ENCODE peak calls at places on chromosomes 1 and 21, in five cellular contexts. O is IMR-90, D is H1, I is H9, Z is neuronal stem cell. X is an unnamed sample.

GRCh38 chr1:32275424-32275823 is 16.5 kb upstream of the HDAC1 start:
- DNase-seq in O (no peak), D (no peak), I (peak; percentile 65), Z (no peak), X (no peak)

GRCh38 chr21:21675601-21676000 is 677.4 kb downstream of the NCAM2 start:
- DNase-seq in D (no peak), O (no peak), Z (no peak), I (no peak), X (peak; percentile 3)

GRCh38 chr1:200767326-200767725 is 28.6 kb downstream of the CAMSAP2 start:
- DNase-seq in D (no peak), I (no peak), O (peak; percentile 51), Z (no peak), X (peak; percentile 64)

GRCh38 chr1:31843506-31843905 is 27.7 kb upstream of the SPOCD1 start:
- DNase-seq in D (no peak), Z (no peak), O (peak; percentile 80), I (no peak), X (peak; percentile 62)

GRCh38 chr1:225941949-225942222 is 866 bp upstream of the LEFTY2 start:
- DNase-seq in I (no peak), O (no peak), Z (no peak), D (no peak), X (no peak)

GRCh38 chr1:33738536-33738935 is 125.3 kb upstream of the HMGB4 start:
- DNase-seq in Z (no peak), I (no peak), D (no peak), O (no peak), X (no peak)

GRCh38 chr21:16072692-16073091 is 342.9 kb downstream of the USP25 start:
- DNase-seq in I (no peak), O (peak; percentile 93), D (no peak), Z (no peak), X (no peak)

GRCh38 chr1:247953409-247953808 is 4.8 kb downstream of the OR2L8 start:
- DNase-seq in Z (no peak), D (no peak), I (no peak), O (no peak), X (no peak)

GRCh38 chr1:44089371-44090070 is 29.1 kb upstream of the KLF17 start:
- DNase-seq in O (no peak), Z (no peak), D (no peak), I (no peak), X (peak; percentile 66)

GRCh38 chr21:33299181-33299752 is 25.5 kb upstream of the IFNAR1 start:
- DNase-seq in O (no peak), Z (no peak), I (no peak), D (no peak), X (no peak)

GRCh38 chr1:226736001-226736907 is 2.8 kb downstream of the ITPKB start:
- DNase-seq in I (peak; percentile 49), D (peak; percentile 69), O (no peak), Z (no peak), X (no peak)

GRCh38 chr1:246178902-246179301 is 328.2 kb downstream of the SMYD3 start:
- DNase-seq in Z (no peak), O (no peak), D (no peak), I (no peak), X (no peak)

GRCh38 chr1:54791880-54792522 is 9.1 kb downstream of the TTC22 start:
- DNase-seq in O (peak; percentile 34), I (peak; percentile 65), Z (no peak), D (peak; percentile 94), X (peak; percentile 52)

GRCh38 chr1:47944561-47944960 is 52.6 kb downstream of the TRABD2B start:
- DNase-seq in Z (no peak), I (no peak), O (no peak), D (no peak), X (no peak)

GRCh38 chr1:28552482-28553228 is at the start of gene TRNAU1AP:
- DNase-seq in O (peak; percentile 95), I (peak; percentile 97), D (peak; percentile 98), Z (peak; percentile 95), X (peak; percentile 98)
- H2BK5ac ChIP-seq in O (peak within 1 kb of the TSS; percentile 82), I (no peak within 1 kb of the TSS), D (peak within 1 kb of the TSS; percentile 87), Z (peak within 1 kb of the TSS; percentile 70), X (peak within 1 kb of the TSS; percentile 88)

GRCh38 chr1:42456754-42457089 is 379 bp downstream of the PPCS start:
- DNase-seq in O (peak; percentile 50), D (no peak), I (peak; percentile 70), Z (no peak), X (peak; percentile 77)
- H3K14ac ChIP-seq in O (peak overlapping the region; percentile 90), D (no peak overlapping the region), I (peak overlapping the region; percentile 49), Z (peak overlapping the region; percentile 83), X (peak overlapping the region; percentile 92)

GRCh38 chr1:193417420-193417819 is 231.0 kb upstream of the B3GALT2 start:
- DNase-seq in O (peak; percentile 27), Z (no peak), I (no peak), D (no peak), X (no peak)

GRCh38 chr1:193418745-193419058 is 232.3 kb upstream of the B3GALT2 start:
- DNase-seq in Z (no peak), I (no peak), O (no peak), D (no peak), X (no peak)

GRCh38 chr1:193416226-193416625 is 229.8 kb upstream of the B3GALT2 start:
- DNase-seq in D (no peak), I (no peak), O (no peak), Z (no peak), X (no peak)

GRCh38 chr1:193421487-193421886 is 235.1 kb upstream of the B3GALT2 start:
- DNase-seq in Z (no peak), D (no peak), O (no peak), I (no peak), X (no peak)

GRCh38 chr1:193417945-193418744 is 231.7 kb upstream of the B3GALT2 start:
- DNase-seq in D (no peak), O (peak; percentile 58), Z (no peak), I (no peak), X (no peak)
- H3K9ac ChIP-seq in D (no peak overlapping the region), O (peak overlapping the region; percentile 63), Z (no peak overlapping the region), I (no peak overlapping the region), X (no peak overlapping the region)

GRCh38 chr1:1314678-1315335 is 6.4 kb downstream of the PUSL1 start:
- DNase-seq in D (no peak), O (no peak), Z (no peak), I (no peak), X (no peak)
- H2BK5ac ChIP-seq in D (peak overlapping the region; percentile 48), O (no peak overlapping the region), Z (peak overlapping the region; percentile 87), I (no peak overlapping the region), X (no peak overlapping the region)

DNA sequence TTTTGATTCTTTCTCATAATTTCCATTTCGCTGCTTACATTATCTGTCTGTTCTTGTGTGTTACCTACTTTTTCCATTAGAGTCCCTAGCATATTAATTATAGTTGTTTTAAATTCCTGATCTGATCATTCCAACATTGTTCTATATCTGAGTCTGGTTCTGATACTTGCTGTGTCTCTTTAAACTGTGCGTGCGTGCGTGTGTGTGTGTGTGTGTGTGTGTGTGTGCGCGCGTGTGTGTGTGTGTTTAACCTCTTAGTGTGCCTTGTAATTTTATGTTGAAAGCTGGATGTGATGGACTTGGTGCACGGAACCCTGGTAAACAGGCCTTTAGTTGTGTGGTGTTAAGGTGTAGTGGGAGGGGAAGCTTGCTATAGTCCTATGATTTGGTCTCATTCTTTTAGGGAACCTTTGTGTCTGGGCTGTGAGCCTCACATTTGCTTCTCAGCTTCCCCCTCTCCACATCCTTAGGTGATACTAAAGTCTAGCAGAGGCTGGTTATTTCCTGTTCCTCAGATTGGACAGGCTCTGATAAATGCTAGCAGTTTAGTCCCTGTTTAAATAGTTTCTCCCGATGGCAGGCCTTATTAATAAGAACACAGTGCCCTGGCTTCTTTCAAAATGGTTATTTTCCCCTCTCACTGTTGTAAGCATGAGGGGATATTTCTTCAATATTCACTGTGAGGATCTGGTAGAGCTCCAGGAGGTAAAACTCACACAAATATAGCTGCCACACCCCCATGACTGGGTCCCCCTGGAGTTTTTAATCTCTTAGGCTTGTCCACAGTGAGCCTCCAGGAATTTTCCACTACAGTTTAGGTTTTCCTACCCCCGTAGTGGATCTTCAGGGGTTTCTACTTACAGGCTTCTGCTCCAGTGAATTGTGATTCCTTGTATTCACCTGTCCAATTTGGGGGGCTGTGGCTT is 118.3 kb downstream of the GALNT2 start:
- DNase-seq in I (no peak), Z (no peak), D (no peak), O (no peak), X (no peak)
- H3K14ac ChIP-seq in I (no peak overlapping the region), Z (no peak overlapping the region), D (no peak overlapping the region), O (no peak overlapping the region), X (no peak overlapping the region)

GRCh38 chr1:8477199-8477982 is 159.5 kb downstream of the SLC45A1 start:
- DNase-seq in Z (no peak), I (no peak), O (peak; percentile 76), D (no peak), X (no peak)
- H3K9ac ChIP-seq in Z (no peak overlapping the region), I (no peak overlapping the region), O (peak overlapping the region; percentile 46), D (no peak overlapping the region), X (no peak overlapping the region)

DNA sequence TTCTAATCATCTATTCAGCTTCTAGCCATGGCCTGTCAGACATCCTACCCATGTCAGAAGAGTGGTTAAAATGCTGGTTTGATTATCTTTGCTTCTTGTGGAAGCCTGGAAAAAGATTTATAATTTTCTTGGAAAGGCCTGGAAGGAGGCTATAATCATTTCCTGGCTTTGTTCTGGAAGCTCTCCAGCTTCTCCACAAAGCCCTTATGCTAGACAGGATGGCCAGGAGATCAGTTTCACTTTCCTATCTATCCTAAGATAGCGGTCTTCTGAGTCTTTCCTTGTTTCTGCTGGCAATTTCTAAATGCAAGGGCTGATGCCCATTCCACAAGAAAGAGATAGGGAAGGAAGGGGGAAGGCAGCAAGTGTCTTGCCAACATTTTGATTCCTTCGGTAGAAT is 90.9 kb upstream of the SLC44A3 start:
- DNase-seq in O (peak; percentile 92), Z (no peak), D (no peak), I (no peak), X (peak; percentile 26)
- H2BK5ac ChIP-seq in O (peak overlapping the region; percentile 99), Z (no peak overlapping the region), D (no peak overlapping the region), I (no peak overlapping the region), X (no peak overlapping the region)

DNA sequence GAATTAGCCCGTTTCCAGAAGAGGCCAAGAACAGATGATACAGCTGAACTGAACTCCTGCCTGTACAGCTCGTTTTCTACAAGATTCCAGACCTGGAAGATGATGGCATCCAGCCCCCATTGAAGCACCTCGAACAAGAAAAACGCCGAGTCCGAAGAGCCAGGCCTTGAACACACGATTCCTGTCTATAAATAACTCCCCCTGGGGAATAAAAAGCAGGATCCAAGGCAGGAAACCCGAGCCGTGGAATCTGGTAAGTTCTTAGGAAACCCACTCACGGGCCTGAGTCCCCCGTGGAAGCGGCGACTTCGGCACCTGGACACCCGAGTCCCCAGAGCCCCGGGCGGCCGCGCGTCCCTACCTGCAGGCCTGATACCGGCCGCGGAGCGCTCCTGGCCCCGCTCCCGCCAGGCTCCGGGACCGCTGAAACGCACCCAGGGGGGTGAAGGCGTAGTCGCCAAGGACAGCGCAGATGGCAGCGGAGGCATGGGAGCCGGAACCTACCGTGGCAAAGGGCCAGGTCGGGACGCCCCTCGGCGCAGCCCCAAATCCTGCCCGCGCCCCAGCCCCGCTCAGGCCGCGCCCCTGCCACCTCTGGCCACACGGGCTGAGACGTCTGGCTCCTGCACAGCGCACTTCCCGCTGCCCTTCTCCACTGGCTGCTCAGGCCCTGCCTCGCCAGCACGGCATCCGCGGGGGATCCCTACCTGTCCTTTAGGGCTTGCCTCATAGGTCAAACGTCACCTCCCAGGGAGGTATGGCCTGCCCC is 14.0 kb upstream of the HLCS start:
- DNase-seq in I (peak; percentile 53), Z (no peak), O (no peak), D (peak; percentile 65), X (no peak)
- H3K14ac ChIP-seq in I (no peak overlapping the region), Z (no peak overlapping the region), O (no peak overlapping the region), D (no peak overlapping the region), X (peak overlapping the region; percentile 11)